ENCODE peak calls at places on chromosomes 7 and 10, in five cellular contexts. F, N, E, M and B are unnamed samples.

GRCh38 chr10:31864834-31865518 is 63.7 kb downstream of the ARHGAP12 start:
- ATAC-seq in E (no peak), N (no peak), F (no peak), M (no peak), B (no peak)

GRCh38 chr10:3682745-3683144 is 102.3 kb downstream of the KLF6 start:
- ATAC-seq in N (no peak), E (no peak), F (no peak), M (no peak), B (no peak)

GRCh38 chr10:24118246-24118645 is 90.7 kb upstream of the KIAA1217 start:
- ATAC-seq in N (peak; percentile 28), F (no peak), E (peak; percentile 43), M (no peak), B (no peak)

GRCh38 chr7:157997080-157997440 is 590.6 kb downstream of the PTPRN2 start:
- ATAC-seq in F (no peak), E (no peak), N (no peak), M (no peak), B (peak; percentile 31)

GRCh38 chr7:95089916-95090315 is 182.5 kb downstream of the PPP1R9A start:
- ATAC-seq in F (no peak), N (no peak), M (no peak), E (no peak), B (no peak)

GRCh38 chr7:28078036-28078901 is 102.3 kb downstream of the JAZF1 start:
- ATAC-seq in N (no peak), E (peak; percentile 66), M (no peak), F (peak; percentile 88), B (no peak)

GRCh38 chr10:85791846-85792532 is 574.6 kb downstream of the GRID1 start:
- ATAC-seq in E (peak; percentile 75), M (no peak), N (no peak), F (no peak), B (no peak)

GRCh38 chr7:33862946-33863814 is 42.2 kb upstream of the BMPER start:
- ATAC-seq in F (no peak), M (no peak), E (peak; percentile 95), N (no peak), B (no peak)

GRCh38 chr7:150716368-150716767 is at the start of gene GIMAP1:
- ATAC-seq in M (peak; percentile 81), F (peak; percentile 79), N (no peak), E (peak; percentile 67), B (peak; percentile 68)

GRCh38 chr10:112059220-112059619 is 124.3 kb downstream of the GPAM start:
- ATAC-seq in N (no peak), M (no peak), F (no peak), E (no peak), B (no peak)

GRCh38 chr10:42961776-42962119 is 115.1 kb upstream of the RET start:
- ATAC-seq in F (no peak), M (no peak), N (no peak), E (peak; percentile 30), B (peak; percentile 13)

GRCh38 chr7:77940647-77941046 is 142.1 kb downstream of the PHTF2 start:
- ATAC-seq in M (no peak), N (no peak), F (no peak), E (no peak), B (no peak)

GRCh38 chr7:80128918-80129317 is 5.7 kb upstream of the GNAI1 start:
- ATAC-seq in N (no peak), M (no peak), F (peak; percentile 87), E (peak; percentile 29), B (no peak)

GRCh38 chr10:70162892-70163201 is 7.5 kb downstream of the SAR1A start:
- ATAC-seq in E (no peak), M (peak; percentile 78), N (no peak), F (peak; percentile 92), B (peak; percentile 59)

GRCh38 chr7:99740573-99741437 is 5.8 kb upstream of the CYP3A7 start:
- ATAC-seq in F (no peak), E (peak; percentile 65), N (no peak), M (no peak), B (no peak)

GRCh38 chr10:114257488-114257887 is 18.4 kb downstream of the VWA2 start:
- ATAC-seq in E (peak; percentile 76), M (no peak), N (no peak), F (no peak), B (no peak)

GRCh38 chr7:20282960-20283359 is 47.7 kb upstream of the ITGB8 start:
- ATAC-seq in E (no peak), N (no peak), M (no peak), F (no peak), B (no peak)